ENCODE peak calls at places on chromosomes 13 and 19, in four cellular contexts. Q is HepG2, O is K562, T is H1. C is an unnamed sample.
A peak's percentile ranks its signal among the peaks of the same experiment; 100 is the strongest.

GRCh38 chr13:102550507-102550906 is 46.3 kb upstream of the TPP2 start:
- DNase-seq in Q (no peak), O (no peak), T (no peak), C (no peak)

GRCh38 chr19:35459414-35460082 is 11.5 kb downstream of the FFAR2 start:
- DNase-seq in T (no peak), Q (peak; percentile 67), O (no peak), C (no peak)

GRCh38 chr13:98187862-98188261 is 10.8 kb upstream of the RNF113B start:
- DNase-seq in T (no peak), Q (no peak), O (no peak), C (no peak)

GRCh38 chr19:35932291-35932936 is 3.8 kb upstream of the LRFN3 start:
- DNase-seq in T (no peak), Q (no peak), O (no peak), C (no peak)

GRCh38 chr19:50759886-50760285 is 10.4 kb upstream of the GPR32 start:
- DNase-seq in O (peak; percentile 79), T (no peak), Q (peak; percentile 13), C (no peak)

GRCh38 chr19:23526302-23526701 is 131.0 kb upstream of the ZNF91 start:
- DNase-seq in O (no peak), Q (no peak), T (no peak), C (no peak)

GRCh38 chr19:51916167-51916566 is 11.1 kb upstream of the ZNF613 start:
- DNase-seq in Q (no peak), O (no peak), T (no peak), C (no peak)

GRCh38 chr13:93248627-93249047 is 22.0 kb downstream of the GPC6 start:
- DNase-seq in Q (peak; percentile 92), T (no peak), O (peak; percentile 55), C (no peak)

GRCh38 chr19:37931941-37932655 is 25.1 kb downstream of the SIPA1L3 start:
- DNase-seq in Q (peak; percentile 84), T (peak; percentile 78), O (no peak), C (no peak)

GRCh38 chr19:57850553-57851017 is 926 bp downstream of the ZNF587 start:
- DNase-seq in T (peak; percentile 49), Q (peak; percentile 29), O (peak; percentile 35), C (no peak)

GRCh38 chr13:102395174-102395573 is 6.7 kb downstream of the FGF14 start:
- DNase-seq in O (no peak), T (no peak), Q (no peak), C (no peak)

GRCh38 chr13:99859178-99860177 is 112.1 kb downstream of the ZIC5 start:
- DNase-seq in T (no peak), Q (no peak), O (no peak), C (peak; percentile 41)

GRCh38 chr13:69704311-69704710 is 403.3 kb upstream of the ATXN8OS start:
- DNase-seq in T (no peak), O (no peak), Q (no peak), C (no peak)

GRCh38 chr19:50983625-50984292 is at the start of gene KLK7:
- DNase-seq in Q (no peak), T (peak; percentile 66), O (no peak), C (no peak)

GRCh38 chr13:102657630-102658029 is 37.2 kb downstream of the METTL21C start:
- DNase-seq in Q (no peak), O (no peak), T (no peak), C (no peak)

GRCh38 chr19:12647490-12648071 is 19.0 kb downstream of the MAN2B1 start:
- DNase-seq in O (peak; percentile 90), T (peak; percentile 86), Q (no peak), C (no peak)

GRCh38 chr13:94950303-94950702 is 238.0 kb upstream of the SOX21 start:
- DNase-seq in T (no peak), O (peak; percentile 17), Q (no peak), C (no peak)

GRCh38 chr19:42229855-42230331 is 9.8 kb downstream of the ZNF526 start:
- DNase-seq in T (no peak), Q (no peak), O (peak; percentile 86), C (no peak)

GRCh38 chr19:27794444-27795042 is 1418.4 kb downstream of the UQCRFS1 start:
- DNase-seq in Q (peak; percentile 16), O (peak; percentile 24), T (peak; percentile 61), C (no peak)

GRCh38 chr13:87671824-87672603 is 843 bp downstream of the SLITRK5 start:
- DNase-seq in Q (no peak), T (peak; percentile 73), O (no peak), C (no peak)

GRCh38 chr13:60230593-60230992 is 66.9 kb upstream of the DIAPH3 start:
- DNase-seq in Q (no peak), O (peak; percentile 33), T (no peak), C (no peak)

GRCh38 chr19:45878043-45878794 is 7.7 kb downstream of the IRF2BP1 start:
- DNase-seq in T (no peak), Q (peak; percentile 66), O (no peak), C (no peak)

GRCh38 chr13:47426126-47426849 is 529.4 kb upstream of the HTR2A start:
- DNase-seq in Q (no peak), T (no peak), O (no peak), C (no peak)

GRCh38 chr13:112510002-112510780 is 77.8 kb downstream of the TUBGCP3 start:
- DNase-seq in Q (peak; percentile 52), O (peak; percentile 24), T (peak; percentile 54), C (no peak)

GRCh38 chr19:32910874-32911273 is 41.3 kb upstream of the SLC7A9 start:
- DNase-seq in O (no peak), T (no peak), Q (no peak), C (no peak)

GRCh38 chr19:12646551-12646950 is 20.0 kb downstream of the MAN2B1 start:
- DNase-seq in T (no peak), Q (no peak), O (no peak), C (no peak)

GRCh38 chr13:90532861-90533260 is 814.6 kb upstream of the MIR17HG start:
- DNase-seq in Q (no peak), T (no peak), O (no peak), C (no peak)

GRCh38 chr13:31213681-31214289 is 14.0 kb downstream of the B3GLCT start:
- DNase-seq in T (no peak), Q (no peak), O (no peak), C (no peak)

GRCh38 chr13:33744589-33745369 is 73.2 kb upstream of the RFC3 start:
- DNase-seq in T (no peak), O (no peak), Q (no peak), C (no peak)

GRCh38 chr19:30593975-30594925 is 222.1 kb downstream of the ZNF536 start:
- DNase-seq in O (no peak), T (peak; percentile 48), Q (no peak), C (no peak)

GRCh38 chr19:45547965-45548609 is 36.5 kb downstream of the OPA3 start:
- DNase-seq in O (no peak), T (no peak), Q (no peak), C (no peak)

GRCh38 chr13:100890645-100891044 is 216.1 kb upstream of the TMTC4 start:
- DNase-seq in Q (no peak), O (no peak), T (no peak), C (no peak)

GRCh38 chr19:55305491-55305890 is 19.6 kb downstream of the TMEM150B start:
- DNase-seq in T (peak; percentile 79), Q (no peak), O (peak; percentile 85), C (no peak)

GRCh38 chr13:108915095-108915633 is 285.8 kb downstream of the MYO16 start:
- DNase-seq in T (no peak), Q (peak; percentile 24), O (peak; percentile 8), C (no peak)

GRCh38 chr19:35330475-35330874 is 1.5 kb downstream of the CD22 start:
- DNase-seq in O (no peak), Q (no peak), T (no peak), C (peak; percentile 93)

GRCh38 chr19:45280471-45280961 is 29.4 kb downstream of the MARK4 start:
- DNase-seq in Q (no peak), T (no peak), O (no peak), C (no peak)

GRCh38 chr13:67275351-67275989 is 45.3 kb upstream of the PCDH9 start:
- DNase-seq in Q (no peak), T (no peak), O (no peak), C (no peak)

GRCh38 chr13:72686766-72687165 is 40.7 kb downstream of the MZT1 start:
- DNase-seq in Q (no peak), O (no peak), T (no peak), C (no peak)

DNA sequence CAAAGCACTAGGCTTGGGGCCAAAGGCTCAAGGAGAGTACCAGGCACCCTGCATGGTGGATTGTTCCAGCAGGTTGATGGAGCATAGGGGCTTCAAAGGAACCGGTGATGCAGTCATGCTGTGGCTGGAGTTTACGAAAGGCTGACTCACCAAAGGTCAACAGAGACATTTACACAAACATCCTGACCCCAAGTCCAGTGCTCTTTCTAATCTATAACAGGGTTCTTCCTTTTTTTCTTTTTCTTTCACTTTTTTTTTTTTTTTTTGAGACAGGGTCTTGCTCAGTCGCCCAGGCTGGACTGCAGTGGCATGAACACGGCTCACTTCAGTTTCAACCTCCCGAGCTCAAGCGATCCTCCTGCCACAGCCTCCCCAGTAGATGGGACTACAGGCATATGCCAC is 35.6 kb upstream of the TPTE2 start:
- DNase-seq in T (no peak), Q (peak; percentile 96), O (peak; percentile 11), C (no peak)
- TF ChIP-seq ZNF274 in T (no peak), Q (no peak), O (no peak), C (no peak)

GRCh38 chr13:42041684-42042035 is 6.8 kb upstream of the DGKH start:
- DNase-seq in O (peak; percentile 50), Q (no peak), T (peak; percentile 71), C (peak; percentile 36)

GRCh38 chr13:42041017-42041683 is 7.3 kb upstream of the DGKH start:
- DNase-seq in Q (no peak), O (peak; percentile 22), T (peak; percentile 73), C (peak; percentile 11)

GRCh38 chr13:42039946-42040729 is 8.3 kb upstream of the DGKH start:
- DNase-seq in T (peak; percentile 85), O (peak; percentile 94), Q (no peak), C (peak; percentile 25)

GRCh38 chr13:42039457-42039945 is 8.9 kb upstream of the DGKH start:
- DNase-seq in Q (no peak), O (no peak), T (no peak), C (peak; percentile 21)

GRCh38 chr13:42040730-42041016 is 7.8 kb upstream of the DGKH start:
- DNase-seq in T (no peak), O (peak; percentile 27), Q (no peak), C (no peak)
- TF ChIP-seq CBX5 in T (no peak), O (no peak), Q (no peak), C (no peak)

GRCh38 chr19:49681830-49682229 is 4.8 kb downstream of the PRMT1 start:
- DNase-seq in Q (no peak), T (no peak), O (no peak), C (no peak)
- TF ChIP-seq ZNF274 in Q (no peak), T (no peak), O (no peak), C (no peak)

GRCh38 chr19:10258080-10258710 is 6.2 kb downstream of the MRPL4 start:
- DNase-seq in T (no peak), O (no peak), Q (no peak), C (no peak)
- TF ChIP-seq CBX5 in T (no peak), O (no peak), Q (no peak), C (no peak)